ENCODE peak calls at places on chromosomes 12 and 14, in five cellular contexts. H is caudate nucleus; Z is epithelial cell of proximal tubule; F is fibroblast of the aortic adventitia; J is stimulated activated CD4-positive, alpha-beta T cell treated with anti-CD3 and anti-CD28 coated beads, Interleukin-1b, Interleukin-23, amount 100 ng/mL, for 1 hour. M is an unnamed sample.

GRCh38 chr12:87439990-87440827 is 589.0 kb downstream of the C12orf50 start:
- DNase-seq in H (no peak), Z (peak), F (peak), J (no peak), M (peak)

GRCh38 chr14:99120147-99121026 is 151.6 kb downstream of the BCL11B start:
- DNase-seq in H (no peak), Z (no peak), F (no peak), J (no peak), M (no peak)

GRCh38 chr14:53032161-53032803 is 81.4 kb upstream of the FERMT2 start:
- DNase-seq in H (no peak), Z (peak), F (peak), J (no peak), M (peak)

GRCh38 chr14:65594153-65594881 is 181.8 kb downstream of the FUT8 start:
- DNase-seq in H (no peak), Z (no peak), F (no peak), J (no peak), M (no peak)

GRCh38 chr14:58637040-58637390 is 747 bp upstream of the DACT1 start:
- DNase-seq in H (peak), Z (no peak), F (peak), J (peak), M (no peak)

GRCh38 chr14:103052407-103052806 is 4.9 kb downstream of the CDC42BPB start:
- DNase-seq in H (no peak), Z (no peak), F (no peak), J (no peak), M (no peak)

GRCh38 chr12:67457799-67458680 is 188.9 kb downstream of the CAND1 start:
- DNase-seq in H (no peak), Z (no peak), F (peak), J (no peak), M (no peak)

GRCh38 chr12:123441523-123442164 is 5.2 kb upstream of the RILPL2 start:
- DNase-seq in H (no peak), Z (no peak), F (no peak), J (no peak), M (no peak)

GRCh38 chr12:67645571-67645970 is 3.0 kb upstream of the DYRK2 start:
- DNase-seq in H (no peak), Z (no peak), F (peak), J (no peak), M (no peak)

GRCh38 chr12:89135976-89136634 is 216.2 kb downstream of the DUSP6 start:
- DNase-seq in H (no peak), Z (no peak), F (peak), J (no peak), M (no peak)

GRCh38 chr12:89225401-89225800 is 126.9 kb downstream of the DUSP6 start:
- DNase-seq in H (no peak), Z (peak), F (peak), J (peak), M (peak)

GRCh38 chr14:54776361-54777001 is 126.1 kb downstream of the GCH1 start:
- DNase-seq in H (no peak), Z (no peak), F (peak), J (peak), M (no peak)

GRCh38 chr12:65209655-65210043 is 40.3 kb downstream of the LEMD3 start:
- DNase-seq in H (no peak), Z (no peak), F (no peak), J (no peak), M (no peak)

GRCh38 chr12:121712462-121713256 is at the start of gene TMEM120B:
- DNase-seq in H (peak), Z (no peak), F (peak), J (peak), M (no peak)

GRCh38 chr12:101740980-101741379 is 1.7 kb upstream of the SYCP3 start:
- DNase-seq in H (no peak), Z (no peak), F (no peak), J (no peak), M (no peak)